ENCODE peak calls at places on chromosomes 13 and 19, in nine cellular contexts. C, V, Y, K, I, E, A, G and W are unnamed samples.

GRCh38 chr13:39051157-39051556 is 12.9 kb downstream of the NHLRC3 start:
- DNase-seq in V (peak; percentile 43), G (no peak), C (no peak), Y (peak; percentile 12), I (no peak), A (no peak), K (no peak), E (peak; percentile 65), W (no peak)

GRCh38 chr19:5149930-5150329 is 181.0 kb downstream of the KDM4B start:
- DNase-seq in Y (no peak), V (no peak), I (no peak), K (no peak), A (no peak), G (no peak), C (no peak), E (no peak), W (no peak)

GRCh38 chr19:18879579-18880373 is 16.2 kb downstream of the CERS1 start:
- DNase-seq in Y (peak; percentile 59), E (peak; percentile 24), A (no peak), V (peak; percentile 22), C (no peak), I (no peak), G (no peak), K (peak; percentile 44), W (no peak)

GRCh38 chr19:48841047-48841446 is 4.8 kb upstream of the HSD17B14 start:
- DNase-seq in G (no peak), I (no peak), Y (no peak), A (no peak), K (no peak), V (no peak), C (no peak), E (no peak), W (no peak)

GRCh38 chr19:8421484-8422461 is 8.7 kb downstream of the MARCHF2 start:
- DNase-seq in I (no peak), K (no peak), A (no peak), V (no peak), E (no peak), G (no peak), Y (no peak), C (no peak), W (no peak)

GRCh38 chr13:44843403-44843802 is 145.9 kb downstream of the NUFIP1 start:
- DNase-seq in C (no peak), V (peak; percentile 38), G (no peak), Y (no peak), A (no peak), I (no peak), E (peak; percentile 72), K (no peak), W (no peak)

GRCh38 chr13:47903836-47904235 is 97.2 kb downstream of the SUCLA2 start:
- DNase-seq in E (peak; percentile 49), V (no peak), I (no peak), G (no peak), A (no peak), K (no peak), Y (peak; percentile 57), C (no peak), W (no peak)

GRCh38 chr13:60043262-60043661 is 120.5 kb downstream of the DIAPH3 start:
- DNase-seq in I (no peak), G (no peak), A (no peak), E (peak; percentile 13), K (no peak), V (no peak), Y (no peak), C (no peak), W (no peak)

GRCh38 chr13:29362849-29363604 is 232.5 kb downstream of the SLC7A1 start:
- DNase-seq in I (peak; percentile 52), V (peak; percentile 29), K (peak; percentile 55), E (peak; percentile 58), G (no peak), C (peak; percentile 41), A (no peak), Y (peak; percentile 65), W (no peak)

GRCh38 chr13:30796833-30797601 is 61.7 kb downstream of the ALOX5AP start:
- DNase-seq in Y (no peak), I (no peak), V (no peak), E (peak; percentile 25), C (no peak), K (no peak), G (no peak), A (no peak), W (no peak)

GRCh38 chr13:30797847-30798246 is 62.5 kb downstream of the ALOX5AP start:
- DNase-seq in A (no peak), Y (no peak), I (no peak), V (no peak), K (no peak), C (no peak), G (no peak), E (no peak), W (no peak)

GRCh38 chr13:30800107-30800506 is 64.8 kb downstream of the ALOX5AP start:
- DNase-seq in E (no peak), A (no peak), C (no peak), K (no peak), Y (no peak), I (no peak), G (no peak), V (no peak), W (no peak)

GRCh38 chr13:30798776-30799625 is 63.7 kb downstream of the ALOX5AP start:
- DNase-seq in C (no peak), Y (no peak), V (no peak), E (peak; percentile 13), G (no peak), K (no peak), I (no peak), A (no peak), W (no peak)

GRCh38 chr13:30796132-30796832 is 60.9 kb downstream of the ALOX5AP start:
- DNase-seq in G (no peak), E (peak; percentile 80), I (no peak), C (peak; percentile 25), A (no peak), Y (peak; percentile 56), K (no peak), V (peak; percentile 71), W (no peak)
- TF ChIP-seq CTCF in G (no peak), E (no peak), I (no peak), C (no peak), A (no peak), Y (peak; percentile 16), K (no peak), V (peak; percentile 32), W (no peak)

DNA sequence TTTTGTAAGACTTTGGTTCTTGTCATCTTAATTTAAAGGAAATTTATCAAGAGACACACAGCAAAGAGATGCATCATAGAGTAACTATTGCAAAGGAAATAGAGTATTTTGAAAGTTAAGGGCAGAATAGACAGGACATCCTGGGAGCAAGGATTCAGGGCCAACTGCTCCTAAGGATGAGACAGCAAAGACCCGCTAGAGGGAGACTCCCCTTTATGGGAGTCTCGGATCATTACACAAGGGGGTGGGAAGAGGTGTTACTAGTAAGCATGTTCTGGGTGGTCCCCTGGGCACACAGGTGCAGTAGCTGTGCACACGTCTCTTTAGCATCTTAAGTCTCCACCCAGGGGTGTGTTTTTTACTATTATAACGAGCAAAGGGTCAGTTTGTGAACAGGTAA is 9.6 kb downstream of the ZSCAN5C start:
- DNase-seq in E (no peak), C (no peak), I (no peak), G (no peak), K (no peak), Y (no peak), V (no peak), A (no peak), W (no peak)
- TF ChIP-seq CTCF in E (no peak), C (no peak), I (no peak), G (no peak), K (no peak), Y (no peak), V (no peak), A (no peak), W (no peak)

DNA sequence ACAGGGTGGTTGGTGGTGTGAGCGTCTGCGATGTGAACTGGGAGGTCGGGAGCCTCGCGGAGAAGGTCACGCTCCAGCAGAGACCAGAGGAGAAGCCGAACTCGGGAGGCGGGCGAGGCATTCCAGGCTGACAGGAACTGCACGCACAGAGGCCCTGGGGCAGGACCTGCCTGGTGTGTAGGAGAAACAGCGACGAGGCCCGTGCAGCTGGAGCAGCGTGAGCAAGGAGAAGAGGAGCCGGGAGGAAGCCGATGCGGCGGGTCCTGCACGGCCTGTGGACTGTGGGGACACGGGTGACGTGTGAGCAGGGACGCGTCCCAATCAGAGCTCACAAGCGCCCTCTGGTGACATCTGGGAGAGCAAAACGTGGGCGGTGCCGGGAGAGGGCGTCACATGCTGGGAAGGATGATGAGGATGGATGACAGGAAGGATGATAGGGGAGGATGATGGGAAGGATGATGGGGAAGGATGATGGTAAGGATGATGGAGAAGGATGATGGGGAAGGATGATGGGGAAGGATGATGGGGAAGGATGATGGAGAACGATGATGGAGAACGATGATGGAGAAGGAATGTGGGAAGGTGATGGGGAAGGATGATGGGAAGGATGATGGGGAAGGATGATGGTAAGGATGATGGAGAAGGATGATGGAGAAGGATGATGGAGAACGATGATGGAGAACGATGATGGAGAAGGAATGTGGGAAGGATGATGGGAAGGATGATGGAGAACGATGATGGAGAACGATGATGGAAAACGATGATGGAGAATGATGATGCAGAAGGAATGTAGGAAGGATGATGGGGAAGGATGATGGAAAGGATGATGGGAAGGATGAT is 16.1 kb upstream of the MADCAM1 start:
- DNase-seq in I (peak; percentile 86), E (peak; percentile 72), A (peak; percentile 88), Y (no peak), K (peak; percentile 76), G (peak; percentile 71), V (peak; percentile 11), C (peak; percentile 79), W (peak; percentile 53)
- TF ChIP-seq CTCF in I (peak; percentile 71), E (peak; percentile 62), A (peak; percentile 80), Y (no peak), K (peak; percentile 38), G (peak; percentile 53), V (peak; percentile 67), C (peak; percentile 50), W (peak; percentile 21)

GRCh38 chr19:33306853-33307792 is 4.8 kb upstream of the CEBPA start:
- DNase-seq in C (no peak), A (no peak), G (no peak), Y (no peak), I (no peak), V (no peak), E (no peak), K (no peak), W (no peak)

GRCh38 chr19:33309826-33310225 is 7.5 kb upstream of the CEBPA start:
- DNase-seq in K (no peak), V (no peak), G (no peak), E (no peak), A (no peak), C (no peak), Y (no peak), I (no peak), W (no peak)

GRCh38 chr19:33310606-33311325 is 8.4 kb upstream of the CEBPA start:
- DNase-seq in K (no peak), E (no peak), Y (no peak), V (no peak), C (no peak), I (no peak), G (no peak), A (no peak), W (no peak)

GRCh38 chr19:33312065-33312464 is 9.7 kb upstream of the CEBPA start:
- DNase-seq in A (no peak), C (no peak), V (no peak), Y (no peak), E (no peak), G (no peak), K (no peak), I (no peak), W (no peak)

DNA sequence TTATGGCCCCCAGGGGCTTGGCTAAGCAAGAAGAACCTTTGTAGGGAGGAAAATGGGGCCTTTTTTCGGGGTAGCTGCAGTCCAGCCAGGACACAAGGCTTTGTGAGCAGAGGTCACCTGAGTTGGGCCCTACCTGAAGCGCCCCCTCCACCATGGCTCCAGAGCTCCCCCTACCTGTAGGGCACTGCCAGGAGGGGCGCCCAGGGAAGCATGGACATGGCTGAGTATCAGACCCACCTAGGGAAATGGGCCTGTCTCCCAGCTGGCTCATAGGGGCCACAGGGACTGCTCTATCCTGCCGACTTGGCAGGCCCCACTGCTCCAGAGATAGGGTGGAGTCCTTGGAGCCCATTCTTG is 9.0 kb upstream of the CEBPA start:
- DNase-seq in G (no peak), E (no peak), Y (no peak), I (no peak), C (no peak), V (no peak), A (no peak), K (no peak), W (no peak)
- TF ChIP-seq CTCF in G (no peak), E (no peak), Y (no peak), I (peak; percentile 34), C (peak; percentile 48), V (peak; percentile 45), A (no peak), K (no peak), W (no peak)